ENCODE peak calls at places on chromosomes 5 and 9, in five cellular contexts. N is left ventricle myocardium inferior, D is gastrocnemius medialis, W is HFF-Myc, T is type B pancreatic cell. L is an unnamed sample.

GRCh38 chr5:76443399-76443798 is 40.3 kb downstream of the IQGAP2 start:
- DNase-seq in W (no peak), D (no peak), T (no peak), N (no peak), L (no peak)

GRCh38 chr9:4365055-4365454 is 65.2 kb upstream of the GLIS3 start:
- DNase-seq in T (no peak), N (no peak), D (no peak), W (no peak), L (no peak)

GRCh38 chr9:70406446-70406862 is 8.0 kb downstream of the KLF9 start:
- DNase-seq in N (no peak), D (no peak), W (no peak), T (no peak), L (peak)

GRCh38 chr9:21481470-21482057 is 549 bp downstream of the IFNE start:
- DNase-seq in W (no peak), T (no peak), N (no peak), D (no peak), L (no peak)

GRCh38 chr9:129669141-129669718 is 3.8 kb downstream of the PRRX2 start:
- DNase-seq in D (no peak), W (no peak), N (no peak), T (no peak), L (peak)

GRCh38 chr5:122313001-122313402 is 965 bp downstream of the SNCAIP start:
- DNase-seq in D (no peak), W (no peak), N (no peak), T (no peak), L (peak)

GRCh38 chr5:91296691-91297143 is 86.4 kb downstream of the ARRDC3 start:
- DNase-seq in W (no peak), T (no peak), N (peak), D (peak), L (peak)

GRCh38 chr5:173623296-173623771 is 6.9 kb upstream of the BOD1 start:
- DNase-seq in T (no peak), W (no peak), D (no peak), N (no peak), L (no peak)

GRCh38 chr5:60586307-60586901 is 113.6 kb downstream of the DEPDC1B start:
- DNase-seq in D (no peak), T (no peak), W (no peak), N (no peak), L (peak)

GRCh38 chr5:151719228-151719861 is 32.6 kb upstream of the SPARC start:
- DNase-seq in D (no peak), T (no peak), N (no peak), W (no peak), L (peak)

GRCh38 chr5:926416-927171 is 33.9 kb downstream of the TRIP13 start:
- DNase-seq in N (no peak), W (no peak), D (no peak), T (no peak), L (peak)

GRCh38 chr5:17024686-17025180 is 88.6 kb upstream of the MYO10 start:
- DNase-seq in N (no peak), T (no peak), W (no peak), D (no peak), L (peak)

GRCh38 chr9:88387733-88388202 is 476 bp upstream of the SPIN1 start:
- DNase-seq in N (peak), D (no peak), W (peak), T (peak), L (peak)

GRCh38 chr5:132260051-132260450 is 2.6 kb downstream of the PDLIM4 start:
- DNase-seq in N (no peak), T (peak), W (no peak), D (no peak), L (no peak)

GRCh38 chr9:129834489-129835127 is 467 bp downstream of the C9orf78 start:
- DNase-seq in T (no peak), W (no peak), N (no peak), D (no peak), L (no peak)

GRCh38 chr5:143396353-143396940 is 7.0 kb downstream of the NR3C1 start:
- DNase-seq in T (no peak), D (no peak), N (no peak), W (no peak), L (no peak)

GRCh38 chr9:104871961-104872527 is 55.9 kb downstream of the ABCA1 start:
- DNase-seq in W (no peak), N (no peak), D (no peak), T (no peak), L (no peak)

GRCh38 chr5:52735139-52735538 is 52.6 kb upstream of the ITGA1 start:
- DNase-seq in T (no peak), N (no peak), D (no peak), W (no peak), L (no peak)

GRCh38 chr5:1002271-1002546 is 6.4 kb upstream of the NKD2 start:
- DNase-seq in N (no peak), W (no peak), D (no peak), T (no peak), L (no peak)

GRCh38 chr9:94199776-94200175 is 59.3 kb upstream of the ZNF169 start:
- DNase-seq in W (no peak), T (no peak), N (no peak), D (no peak), L (peak)

GRCh38 chr5:153807796-153808195 is 230.9 kb downstream of the FAM114A2 start:
- DNase-seq in W (no peak), D (no peak), T (no peak), N (no peak), L (no peak)

GRCh38 chr5:146003852-146004251 is 67.5 kb downstream of the SH3RF2 start:
- DNase-seq in T (no peak), D (no peak), N (no peak), W (no peak), L (no peak)

GRCh38 chr5:111158105-111158744 is 66.0 kb upstream of the CAMK4 start:
- DNase-seq in W (peak), T (peak), N (peak), D (peak), L (peak)

DNA sequence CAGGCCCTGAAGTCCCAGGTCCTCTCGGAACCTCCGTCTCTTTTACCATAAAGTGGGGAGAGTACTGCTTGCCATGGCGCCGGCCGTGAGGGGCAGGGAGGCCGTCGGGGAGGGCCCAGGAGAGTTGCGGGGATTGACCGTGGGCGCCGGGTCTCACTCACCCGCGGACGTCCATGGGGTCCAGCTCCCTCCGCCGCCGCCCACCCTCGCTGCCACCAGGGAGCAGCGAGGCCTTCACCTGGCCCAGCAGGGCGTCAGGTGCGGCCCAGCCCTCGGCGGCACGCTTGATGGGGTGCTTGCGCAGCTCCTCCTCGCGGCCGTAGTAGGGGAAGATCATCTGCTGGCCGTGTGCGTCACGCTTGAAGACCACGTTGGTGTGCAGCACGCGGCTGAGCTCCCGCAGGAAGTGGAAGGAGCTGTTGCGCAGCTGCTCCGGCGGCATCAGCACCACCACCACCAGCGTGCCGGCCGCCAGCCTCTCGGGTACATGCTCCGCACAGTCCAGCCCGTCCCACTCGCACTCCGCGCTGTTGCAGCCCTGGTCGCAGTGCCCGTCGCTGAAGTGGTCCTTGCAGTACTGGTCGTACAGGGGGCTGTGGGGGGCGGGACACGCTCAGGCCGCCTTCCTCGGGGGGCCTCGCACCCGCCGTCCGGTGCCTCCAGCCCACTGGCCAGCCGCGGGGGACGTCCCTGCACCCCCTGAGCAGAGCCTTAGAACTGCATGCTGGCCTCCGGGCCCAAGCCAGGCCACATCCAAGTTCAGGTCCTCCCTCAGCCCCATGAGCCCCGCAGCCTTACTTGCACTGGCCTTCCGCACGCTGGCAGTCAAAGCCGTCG is 21.9 kb upstream of the SEC16A start:
- DNase-seq in N (no peak), W (no peak), T (no peak), D (no peak), L (no peak)
- TF ChIP-seq CTCF in N (no peak), W (no peak), T (no peak), D (no peak), L (no peak)

GRCh38 chr9:136544549-136545064 is 1.2 kb downstream of the NOTCH1 start:
- DNase-seq in D (no peak), N (peak), T (no peak), W (no peak), L (no peak)

GRCh38 chr9:136547508-136548215 is 1.8 kb upstream of the NOTCH1 start:
- DNase-seq in T (no peak), N (no peak), W (no peak), D (no peak), L (no peak)

GRCh38 chr9:136545065-136545965 is 533 bp downstream of the NOTCH1 start:
- DNase-seq in W (no peak), N (no peak), D (no peak), T (no peak), L (no peak)

GRCh38 chr9:136545966-136546696 is at the start of gene NOTCH1:
- DNase-seq in W (peak), T (peak), D (peak), N (peak), L (peak)

DNA sequence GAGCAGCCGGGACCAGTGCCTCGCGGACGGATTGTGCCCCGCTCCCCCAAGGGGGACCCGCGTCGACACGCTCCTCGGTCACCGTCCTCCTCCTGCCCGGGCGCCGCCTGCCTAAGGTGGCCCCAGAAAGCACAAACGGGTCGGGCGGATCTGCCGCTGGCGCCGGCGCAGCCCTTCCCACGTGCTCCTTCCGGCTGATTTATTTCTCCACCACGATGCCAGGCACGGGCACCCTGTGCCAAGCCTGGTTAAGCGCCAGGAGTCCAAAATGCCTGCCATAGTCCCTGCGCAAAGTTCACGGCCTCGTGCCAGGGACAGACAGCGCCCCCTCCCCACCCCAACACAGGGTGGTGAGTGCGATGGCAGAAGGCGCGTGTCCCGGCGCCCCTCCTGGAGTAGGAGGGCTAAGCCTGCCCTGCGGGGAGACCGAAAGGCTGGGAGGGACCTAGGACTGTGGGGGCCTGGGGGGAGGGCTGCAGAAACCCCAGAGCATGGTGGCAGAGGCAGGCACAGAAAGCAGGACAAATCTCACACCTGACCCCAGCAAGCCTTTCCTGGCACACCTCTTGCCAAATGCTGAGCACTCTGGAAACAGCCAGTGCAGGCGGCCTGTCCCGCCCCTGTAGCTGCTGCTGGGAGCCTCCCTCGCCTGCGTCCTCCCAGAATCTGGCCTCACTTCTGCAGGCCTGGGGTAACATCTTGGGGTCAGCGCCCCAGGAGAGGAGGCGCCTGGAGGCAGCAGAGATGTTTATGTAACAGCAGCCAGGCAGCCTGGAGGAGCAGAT is 1.0 kb upstream of the NOTCH1 start:
- DNase-seq in D (peak), W (peak), T (no peak), N (peak), L (peak)
- TF ChIP-seq CTCF in D (peak), W (no peak), T (no peak), N (no peak), L (no peak)

DNA sequence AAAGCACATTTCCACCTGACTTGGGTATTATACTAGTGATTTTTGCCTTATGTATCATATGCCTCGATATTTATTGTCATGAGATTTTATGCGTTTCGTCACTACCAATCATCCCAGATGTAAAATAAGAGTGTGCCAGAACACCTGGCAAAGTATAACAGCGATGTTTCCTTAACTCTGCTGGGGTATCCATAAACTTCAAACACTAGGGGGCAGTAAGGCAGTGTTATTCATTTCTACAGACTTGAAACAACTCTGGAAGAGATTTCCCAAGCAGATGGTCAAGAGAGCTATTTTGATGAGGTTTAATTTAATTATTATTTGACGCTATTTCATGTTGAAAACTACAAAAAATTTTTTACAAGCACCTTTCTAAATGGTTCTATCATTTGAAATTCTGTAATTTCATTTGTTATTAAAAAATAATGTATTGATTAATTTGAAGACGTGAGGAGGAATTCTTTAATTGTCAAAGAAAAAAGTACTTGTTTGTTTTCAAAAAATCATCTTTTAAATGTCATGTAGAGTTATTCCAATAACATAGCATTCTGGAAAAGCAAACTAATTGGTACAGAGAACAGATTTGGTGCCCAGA is 388.5 kb upstream of the CTNND2 start:
- DNase-seq in W (no peak), T (no peak), D (no peak), N (no peak), L (no peak)
- TF ChIP-seq CTCF in W (no peak), T (peak), D (no peak), N (no peak), L (no peak)

GRCh38 chr5:124887223-124887622 is 140.8 kb upstream of the ZNF608 start:
- DNase-seq in N (no peak), W (no peak), D (peak), T (no peak), L (no peak)

GRCh38 chr5:124889850-124890249 is 143.4 kb upstream of the ZNF608 start:
- DNase-seq in T (no peak), D (no peak), W (no peak), N (no peak), L (no peak)

GRCh38 chr5:124888622-124889521 is 142.4 kb upstream of the ZNF608 start:
- DNase-seq in D (no peak), N (no peak), T (no peak), W (no peak), L (no peak)

GRCh38 chr5:124889522-124889828 is 143.0 kb upstream of the ZNF608 start:
- DNase-seq in N (no peak), W (no peak), D (no peak), T (no peak), L (no peak)

GRCh38 chr5:124888050-124888506 is 141.6 kb upstream of the ZNF608 start:
- DNase-seq in T (no peak), N (no peak), W (no peak), D (no peak), L (no peak)
- TF ChIP-seq CTCF in T (peak), N (no peak), W (no peak), D (no peak), L (no peak)

GRCh38 chr5:68214472-68215207 is 916 bp upstream of the PIK3R1 start:
- DNase-seq in T (no peak), N (no peak), D (no peak), W (no peak), L (no peak)

GRCh38 chr5:68216737-68217231 is 1.2 kb downstream of the PIK3R1 start:
- DNase-seq in W (no peak), T (no peak), D (no peak), N (no peak), L (no peak)

GRCh38 chr5:68215888-68216736 is 556 bp downstream of the PIK3R1 start:
- DNase-seq in W (no peak), N (peak), T (peak), D (peak), L (no peak)

GRCh38 chr5:68217476-68217984 is 2.0 kb downstream of the PIK3R1 start:
- DNase-seq in T (no peak), W (no peak), N (no peak), D (no peak), L (peak)

GRCh38 chr5:68215208-68215887 is at the start of gene PIK3R1:
- DNase-seq in W (peak), N (peak), D (peak), T (peak), L (peak)
- TF ChIP-seq CTCF in W (no peak), N (peak), D (peak), T (peak), L (peak)

GRCh38 chr9:95763983-95764382 is 111.5 kb upstream of the ERCC6L2 start:
- DNase-seq in T (no peak), W (no peak), N (no peak), D (no peak), L (no peak)

GRCh38 chr9:95764490-95764889 is 111.0 kb upstream of the ERCC6L2 start:
- DNase-seq in W (no peak), T (no peak), D (no peak), N (no peak), L (no peak)

GRCh38 chr9:95764920-95765319 is 110.6 kb upstream of the ERCC6L2 start:
- DNase-seq in T (no peak), W (no peak), D (no peak), N (no peak), L (no peak)

GRCh38 chr9:95763006-95763405 is 112.5 kb upstream of the ERCC6L2 start:
- DNase-seq in T (no peak), W (no peak), N (no peak), D (no peak), L (no peak)

GRCh38 chr9:95762322-95762721 is 113.2 kb upstream of the ERCC6L2 start:
- DNase-seq in T (no peak), D (no peak), W (no peak), N (no peak), L (no peak)
- TF ChIP-seq CTCF in T (no peak), D (no peak), W (no peak), N (no peak), L (no peak)

GRCh38 chr9:137456864-137457405 is 2.2 kb downstream of the NSMF start:
- DNase-seq in W (no peak), N (no peak), T (no peak), D (no peak), L (no peak)
- TF ChIP-seq CTCF in W (no peak), N (no peak), T (no peak), D (no peak), L (no peak)